ENCODE peak calls at places on chromosomes 4 and X, in six cellular contexts. Y, F, G, Q, N and Z are unnamed samples.

GRCh38 chr4:124872659-124873058 is 160.1 kb upstream of the ANKRD50 start:
- DNase-seq in Y (no peak), F (no peak), G (no peak), Q (no peak), N (no peak), Z (no peak)

GRCh38 chr4:168784786-168785461 is 225.1 kb downstream of the CBR4 start:
- DNase-seq in Y (no peak), F (no peak), G (no peak), Q (no peak), N (no peak), Z (no peak)

GRCh38 chr4:7736436-7737267 is 203.0 kb downstream of the AFAP1 start:
- DNase-seq in Y (no peak), F (no peak), G (no peak), Q (no peak), N (no peak), Z (no peak)

GRCh38 chrX:155263854-155264628 is at the start of gene RAB39B:
- DNase-seq in Y (peak; percentile 26), F (peak; percentile 64), G (no peak), Q (peak; percentile 24), N (no peak), Z (peak; percentile 34)

GRCh38 chr4:24979554-24979953 is 51.2 kb downstream of the LGI2 start:
- DNase-seq in Y (no peak), F (no peak), G (no peak), Q (no peak), N (no peak), Z (no peak)

GRCh38 chr4:39464886-39465501 is 6.1 kb downstream of the LIAS start:
- DNase-seq in Y (no peak), F (no peak), G (peak; percentile 38), Q (no peak), N (peak; percentile 51), Z (no peak)

GRCh38 chrX:65723706-65724105 is 56.3 kb downstream of the MSN start:
- DNase-seq in Y (no peak), F (no peak), G (no peak), Q (peak; percentile 74), N (no peak), Z (no peak)

GRCh38 chr4:88143504-88143903 is 14.9 kb downstream of the ABCG2 start:
- DNase-seq in Y (no peak), F (no peak), G (peak; percentile 68), Q (no peak), N (no peak), Z (no peak)

GRCh38 chr4:87073187-87073569 is 138.4 kb downstream of the AFF1 start:
- DNase-seq in Y (peak; percentile 7), F (no peak), G (no peak), Q (peak; percentile 61), N (no peak), Z (no peak)

GRCh38 chr4:137739391-137739790 is 207.1 kb upstream of the PCDH18 start:
- DNase-seq in Y (no peak), F (no peak), G (no peak), Q (no peak), N (no peak), Z (no peak)

GRCh38 chrX:140525448-140525847 is 20.6 kb upstream of the SOX3 start:
- DNase-seq in Y (no peak), F (no peak), G (no peak), Q (no peak), N (no peak), Z (no peak)

GRCh38 chr4:10031663-10032590 is 10.6 kb upstream of the SLC2A9 start:
- DNase-seq in Y (no peak), F (no peak), G (no peak), Q (no peak), N (no peak), Z (no peak)

GRCh38 chrX:24876782-24877315 is 138.9 kb downstream of the ARX start:
- DNase-seq in Y (no peak), F (no peak), G (no peak), Q (no peak), N (no peak), Z (no peak)

DNA sequence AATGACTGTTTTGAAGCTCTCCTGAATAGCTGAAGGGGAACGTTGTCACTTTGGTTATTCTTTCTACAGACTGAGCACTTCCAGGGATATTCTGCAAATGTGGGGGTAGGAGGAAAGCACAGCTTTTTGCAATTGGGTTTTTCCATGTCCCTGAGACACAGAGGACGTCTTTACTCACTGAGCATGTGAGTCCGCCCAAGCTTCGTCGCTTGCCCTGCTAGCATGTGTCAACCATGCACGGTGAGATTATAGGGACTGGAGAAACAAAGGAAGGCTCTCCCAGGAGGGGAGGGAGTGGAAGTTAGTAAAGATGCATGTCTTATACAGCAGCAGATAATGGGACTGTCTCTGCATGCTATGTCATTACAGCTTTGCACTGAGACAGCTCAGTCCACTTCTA is 111.5 kb upstream of the SFRP2 start:
- DNase-seq in Y (no peak), F (no peak), G (no peak), Q (no peak), N (no peak), Z (no peak)
- TF ChIP-seq ATF3 in Y (no peak), F (no peak), G (no peak), Q (no peak), N (no peak), Z (no peak)

DNA sequence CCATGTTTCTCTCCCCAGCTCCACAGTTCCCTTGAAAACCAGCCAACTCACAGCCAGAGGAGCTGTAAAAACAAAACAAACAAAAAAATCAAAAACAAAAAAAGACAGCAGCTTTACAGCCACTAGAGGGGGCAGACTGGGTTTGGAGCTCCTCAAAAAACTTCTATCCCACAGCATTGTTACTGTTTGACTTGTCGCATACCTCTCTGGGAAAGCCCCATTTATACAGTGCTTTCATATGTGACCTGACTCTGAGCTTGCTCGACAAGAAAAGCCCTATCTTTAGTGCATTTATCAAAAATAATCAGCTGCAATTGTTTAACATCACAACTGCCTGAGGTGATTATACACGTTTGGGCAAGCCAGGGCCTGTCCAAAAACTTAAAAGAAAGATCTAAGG is 21.6 kb downstream of the TSPAN6 start:
- DNase-seq in Y (peak; percentile 57), F (no peak), G (peak; percentile 22), Q (peak; percentile 32), N (no peak), Z (no peak)
- TF ChIP-seq ATF3 in Y (no peak), F (no peak), G (no peak), Q (no peak), N (no peak), Z (no peak)

DNA sequence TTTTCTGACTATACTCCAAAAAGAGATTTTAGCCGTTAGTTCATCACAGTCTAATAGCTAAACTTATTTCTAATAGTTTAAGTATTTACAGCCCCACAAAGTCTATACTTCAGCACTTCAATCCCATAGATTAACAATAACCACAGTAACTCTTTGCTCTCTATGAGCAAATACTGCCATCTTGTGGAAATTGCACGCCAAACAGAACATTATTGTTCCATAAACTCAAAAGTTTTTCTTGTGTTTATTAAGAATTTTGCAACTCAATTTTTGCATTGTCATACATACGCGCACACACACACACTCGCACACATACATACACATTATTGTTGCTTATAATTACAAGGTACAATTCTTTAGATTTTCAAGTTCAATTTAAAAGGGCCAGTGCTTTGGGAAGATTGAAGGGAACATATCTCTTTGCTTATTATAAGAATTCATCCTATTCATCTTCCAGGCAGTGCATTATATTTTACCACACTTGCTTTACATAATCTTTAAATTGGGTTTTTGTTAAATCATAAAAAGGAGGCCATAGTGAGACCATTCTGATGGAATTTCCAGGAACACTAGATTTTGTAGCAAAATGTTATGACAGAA is 63.8 kb upstream of the ATOH1 start:
- DNase-seq in Y (peak; percentile 18), F (no peak), G (peak; percentile 40), Q (no peak), N (peak; percentile 24), Z (no peak)
- TF ChIP-seq ATF3 in Y (no peak), F (no peak), G (no peak), Q (no peak), N (no peak), Z (no peak)

GRCh38 chr4:148006025-148006424 is 274.1 kb downstream of the ARHGAP10 start:
- DNase-seq in Y (no peak), F (no peak), G (no peak), Q (no peak), N (no peak), Z (no peak)

GRCh38 chr4:148004228-148004813 is 272.4 kb downstream of the ARHGAP10 start:
- DNase-seq in Y (no peak), F (no peak), G (no peak), Q (no peak), N (no peak), Z (no peak)

GRCh38 chr4:148007789-148008188 is 275.9 kb downstream of the ARHGAP10 start:
- DNase-seq in Y (no peak), F (no peak), G (no peak), Q (no peak), N (no peak), Z (no peak)

DNA sequence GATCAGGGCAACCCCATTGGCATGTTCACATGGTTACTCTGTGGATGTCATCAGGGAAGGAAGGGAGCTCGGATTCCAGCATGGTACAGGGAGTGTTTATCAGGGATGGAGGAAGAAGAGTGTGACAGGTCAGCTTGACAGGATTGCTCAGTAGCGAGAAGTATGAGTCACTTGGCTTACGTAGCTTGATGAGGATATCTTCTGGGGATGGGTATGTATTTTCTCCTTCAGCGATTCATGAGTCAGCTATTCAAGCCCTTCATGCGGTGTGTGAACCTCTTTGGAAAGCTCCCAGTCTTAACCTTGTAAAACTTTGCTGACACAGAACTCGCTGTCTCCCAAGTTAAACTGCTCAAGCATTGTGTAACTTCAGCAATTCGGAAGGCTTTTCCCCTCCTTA is 275.4 kb downstream of the ARHGAP10 start:
- DNase-seq in Y (no peak), F (no peak), G (peak; percentile 72), Q (no peak), N (peak; percentile 18), Z (no peak)
- TF ChIP-seq ATF3 in Y (no peak), F (no peak), G (peak; percentile 46), Q (no peak), N (no peak), Z (no peak)

GRCh38 chr4:47510036-47510435 is 25.0 kb downstream of the ATP10D start:
- DNase-seq in Y (no peak), F (no peak), G (no peak), Q (no peak), N (no peak), Z (no peak)

GRCh38 chr4:47513493-47513892 is 28.4 kb downstream of the ATP10D start:
- DNase-seq in Y (no peak), F (no peak), G (no peak), Q (no peak), N (no peak), Z (no peak)

GRCh38 chr4:47505666-47506065 is 20.6 kb downstream of the ATP10D start:
- DNase-seq in Y (no peak), F (no peak), G (no peak), Q (no peak), N (no peak), Z (no peak)

GRCh38 chr4:47510506-47511143 is 25.6 kb downstream of the ATP10D start:
- DNase-seq in Y (no peak), F (no peak), G (no peak), Q (peak; percentile 90), N (no peak), Z (no peak)
- TF ChIP-seq ATF3 in Y (no peak), F (no peak), G (no peak), Q (no peak), N (no peak), Z (no peak)